ENCODE peak calls at places on chromosomes 6 and 20, in nine cellular contexts. H is neuronal stem cell; U is lower lobe of right lung; V is A549; P is brain microvascular endothelial cell; B is left lung; Y is stomach; E is CD8-positive, alpha-beta memory T cell; S is HCT116. K is an unnamed sample.

GRCh38 chr6:13526718-13527668 is 39.6 kb upstream of the GFOD1 start:
- DNase-seq in V (no peak), E (peak; percentile 21), S (no peak), P (no peak), U (peak; percentile 51), H (no peak), B (peak; percentile 48), Y (no peak), K (peak; percentile 12)

GRCh38 chr6:96898241-96898851 is 655 bp upstream of the NDUFAF4 start:
- DNase-seq in Y (no peak), E (no peak), B (no peak), H (no peak), P (no peak), S (no peak), V (peak; percentile 6), U (no peak), K (no peak)

GRCh38 chr20:44723391-44723790 is 8.2 kb downstream of the CCN5 start:
- DNase-seq in S (no peak), U (peak; percentile 12), P (no peak), E (no peak), B (no peak), H (no peak), V (peak; percentile 58), Y (no peak), K (no peak)

GRCh38 chr6:11143394-11144371 is 32.2 kb upstream of the ERVFRD-1 start:
- DNase-seq in V (peak; percentile 93), E (no peak), H (no peak), B (peak; percentile 88), S (peak; percentile 64), Y (peak; percentile 61), U (peak; percentile 84), P (peak; percentile 97), K (peak; percentile 85)

GRCh38 chr6:77038801-77039200 is 424.5 kb downstream of the HTR1B start:
- DNase-seq in S (no peak), H (no peak), P (peak; percentile 46), E (no peak), B (no peak), U (no peak), Y (no peak), V (no peak), K (no peak)

GRCh38 chr6:30752164-30752927 is 8.0 kb upstream of the IER3 start:
- DNase-seq in U (peak; percentile 87), V (peak; percentile 98), Y (peak; percentile 83), E (no peak), P (peak; percentile 100), B (peak; percentile 95), S (peak; percentile 99), H (no peak), K (peak; percentile 99)

GRCh38 chr6:44064089-44064947 is 62.9 kb downstream of the MRPL14 start:
- DNase-seq in H (no peak), Y (peak; percentile 47), U (peak; percentile 68), E (no peak), V (peak; percentile 86), B (peak; percentile 90), P (peak; percentile 99), S (no peak), K (peak; percentile 79)

GRCh38 chr20:37137547-37137946 is 41.6 kb upstream of the RPN2 start:
- DNase-seq in S (no peak), H (no peak), B (no peak), U (no peak), V (no peak), P (no peak), E (no peak), Y (no peak), K (no peak)

GRCh38 chr6:134170844-134171243 is 118.4 kb upstream of the SLC2A12 start:
- DNase-seq in U (no peak), S (no peak), V (no peak), H (no peak), P (peak; percentile 39), B (no peak), Y (no peak), E (no peak), K (no peak)

GRCh38 chr6:16409531-16410441 is 171.4 kb downstream of the GMPR start:
- DNase-seq in V (peak; percentile 60), E (peak; percentile 15), S (peak; percentile 40), H (peak; percentile 38), Y (peak; percentile 52), B (peak; percentile 57), U (peak; percentile 68), P (peak; percentile 50), K (peak; percentile 24)

GRCh38 chr20:17660667-17661066 is 21.4 kb downstream of the RRBP1 start:
- DNase-seq in V (no peak), B (no peak), H (no peak), E (no peak), S (no peak), Y (no peak), P (no peak), U (no peak), K (no peak)

GRCh38 chr20:59933296-59933848 is at the start of gene SYCP2:
- DNase-seq in B (peak; percentile 47), U (peak; percentile 61), S (no peak), V (peak; percentile 70), Y (peak; percentile 61), H (no peak), E (peak; percentile 76), P (peak; percentile 13), K (no peak)

GRCh38 chr6:130679684-130680083 is 147.5 kb upstream of the SMLR1 start:
- DNase-seq in P (no peak), S (no peak), V (no peak), B (no peak), H (no peak), Y (no peak), E (no peak), U (no peak), K (no peak)

GRCh38 chr6:25627001-25627400 is 25.0 kb upstream of the SCGN start:
- DNase-seq in V (no peak), Y (no peak), B (no peak), P (no peak), H (no peak), U (no peak), S (no peak), E (no peak), K (no peak)

GRCh38 chr6:13524801-13525508 is 37.6 kb upstream of the GFOD1 start:
- DNase-seq in B (no peak), V (no peak), E (no peak), P (no peak), U (no peak), Y (no peak), S (no peak), H (no peak), K (no peak)

GRCh38 chr6:108896111-108896661 is 48.0 kb downstream of the ARMC2 start:
- DNase-seq in B (no peak), V (no peak), Y (no peak), H (no peak), U (no peak), S (no peak), P (peak; percentile 82), E (peak; percentile 71), K (no peak)
- H3K27ac ChIP-seq in B (peak overlapping the region; percentile 68), V (peak overlapping the region; percentile 8), Y (peak overlapping the region; percentile 63), H (no peak overlapping the region), U (peak overlapping the region; percentile 54), S (no peak overlapping the region), P (peak overlapping the region; percentile 93), E (peak overlapping the region; percentile 33), K (peak overlapping the region; percentile 69)

GRCh38 chr20:21234816-21235215 is 68.3 kb upstream of the XRN2 start:
- DNase-seq in H (peak; percentile 53), U (no peak), P (no peak), Y (no peak), V (no peak), B (no peak), S (no peak), E (no peak), K (no peak)
- H3K27ac ChIP-seq in H (peak overlapping the region; percentile 46), U (no peak overlapping the region), P (no peak overlapping the region), Y (no peak overlapping the region), V (no peak overlapping the region), B (no peak overlapping the region), S (no peak overlapping the region), E (no peak overlapping the region), K (no peak overlapping the region)

GRCh38 chr6:7264686-7265384 is 48.2 kb downstream of the SSR1 start:
- DNase-seq in B (peak; percentile 19), U (no peak), P (no peak), S (no peak), V (no peak), Y (peak; percentile 10), H (no peak), E (no peak), K (no peak)

GRCh38 chr6:7268362-7269310 is 44.4 kb downstream of the SSR1 start:
- DNase-seq in U (no peak), H (no peak), E (no peak), P (no peak), Y (peak; percentile 17), B (peak; percentile 19), V (no peak), S (no peak), K (no peak)

GRCh38 chr6:7269816-7270215 is 43.2 kb downstream of the SSR1 start:
- DNase-seq in E (no peak), P (no peak), S (no peak), Y (no peak), V (no peak), B (peak; percentile 5), U (no peak), H (no peak), K (no peak)

GRCh38 chr6:7267071-7267470 is 45.9 kb downstream of the SSR1 start:
- DNase-seq in P (no peak), U (no peak), B (no peak), H (no peak), S (no peak), V (no peak), Y (no peak), E (no peak), K (no peak)

GRCh38 chr6:7267521-7268091 is 45.4 kb downstream of the SSR1 start:
- DNase-seq in H (no peak), V (peak; percentile 61), U (no peak), P (peak; percentile 96), B (peak; percentile 76), Y (peak; percentile 88), S (peak; percentile 54), E (no peak), K (peak; percentile 98)
- H3K27ac ChIP-seq in H (no peak overlapping the region), V (peak overlapping the region; percentile 82), U (no peak overlapping the region), P (no peak overlapping the region), B (no peak overlapping the region), Y (no peak overlapping the region), S (peak overlapping the region; percentile 57), E (no peak overlapping the region), K (peak overlapping the region; percentile 68)

DNA sequence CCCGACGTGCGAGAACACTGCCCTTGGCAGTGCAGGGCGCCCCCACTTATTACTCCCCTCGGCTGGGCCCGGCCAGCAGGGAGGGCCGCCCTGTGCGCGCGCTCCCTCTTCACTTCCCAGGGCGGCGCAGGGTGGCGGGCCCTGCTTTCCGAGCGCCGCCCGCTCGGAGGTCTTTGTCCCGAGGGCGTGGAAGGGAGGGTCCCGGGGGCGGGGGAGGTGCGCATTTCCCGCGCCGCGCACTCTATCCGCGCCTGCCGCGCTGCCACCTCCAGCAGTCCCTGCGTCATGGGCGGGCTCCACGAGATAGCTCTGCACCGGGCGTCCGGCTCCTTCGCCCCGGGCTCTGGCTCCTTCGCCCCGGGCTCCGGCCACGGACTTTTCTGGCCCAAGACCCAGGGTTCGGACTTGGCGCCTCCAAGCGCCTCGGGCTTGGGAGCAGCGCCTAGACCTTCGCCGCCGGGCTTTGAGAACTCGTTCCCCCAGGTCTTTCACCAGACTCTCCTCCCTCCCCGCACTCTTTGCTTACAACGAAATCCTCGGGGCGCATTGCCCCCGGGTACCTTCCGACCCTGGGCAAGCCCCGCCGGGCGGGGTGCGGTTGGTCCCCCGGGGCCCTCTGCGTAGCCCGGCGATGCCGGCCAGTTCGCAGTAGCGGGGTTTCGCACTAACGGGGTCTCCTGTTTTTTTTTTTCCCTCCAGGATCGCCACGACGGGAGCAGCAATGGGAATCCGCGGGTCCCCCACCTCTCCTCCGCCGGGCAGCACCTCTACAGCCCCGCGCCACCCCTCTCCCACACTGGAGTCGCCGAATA is 1.6 kb downstream of the TFAP2C start:
- DNase-seq in H (no peak), B (no peak), U (no peak), S (no peak), V (peak; percentile 50), Y (no peak), E (no peak), P (no peak), K (no peak)
- H3K27ac ChIP-seq in H (no peak overlapping the region), B (no peak overlapping the region), U (peak overlapping the region; percentile 79), S (no peak overlapping the region), V (peak overlapping the region; percentile 94), Y (no peak overlapping the region), E (no peak overlapping the region), P (no peak overlapping the region), K (peak overlapping the region; percentile 80)

K was measured in epithelial cell of prostate.